ENCODE peak calls at places on chromosomes 16 and 17, in eight cellular contexts. N, J, P, R, E, U, Y and C are unnamed samples.

GRCh38 chr16:78791011-78791410 is 691.6 kb downstream of the WWOX start:
- DNase-seq in Y (no peak), J (no peak), R (no peak), P (no peak), U (no peak), N (no peak), E (no peak), C (no peak)

GRCh38 chr17:48655913-48656312 is 29.8 kb upstream of the HOXB9 start:
- DNase-seq in J (no peak), Y (no peak), N (no peak), E (no peak), R (no peak), P (no peak), U (no peak), C (no peak)

GRCh38 chr17:35799942-35800341 is 4.5 kb upstream of the MMP28 start:
- DNase-seq in P (peak), R (no peak), J (peak), N (no peak), E (no peak), Y (peak), U (no peak), C (no peak)

GRCh38 chr16:86100205-86101134 is 201.5 kb downstream of the IRF8 start:
- DNase-seq in N (no peak), Y (no peak), U (no peak), J (no peak), R (no peak), E (no peak), P (no peak), C (no peak)

GRCh38 chr16:87457051-87457611 is 35.7 kb downstream of the ZCCHC14 start:
- DNase-seq in R (no peak), Y (no peak), J (no peak), N (no peak), E (no peak), P (peak), U (no peak), C (no peak)

GRCh38 chr17:67672592-67672991 is 45.1 kb upstream of the NOL11 start:
- DNase-seq in J (no peak), U (no peak), R (no peak), P (no peak), N (no peak), E (no peak), Y (peak), C (no peak)

GRCh38 chr16:1158456-1159324 is 5.8 kb downstream of the CACNA1H start:
- DNase-seq in E (no peak), U (no peak), P (no peak), Y (no peak), N (no peak), R (no peak), J (no peak), C (no peak)

GRCh38 chr16:51410125-51410524 is 259.1 kb upstream of the SALL1 start:
- DNase-seq in R (no peak), Y (no peak), P (no peak), J (no peak), E (no peak), U (no peak), N (no peak), C (no peak)

GRCh38 chr16:85686912-85687591 is 1.7 kb downstream of the GINS2 start:
- DNase-seq in U (no peak), E (no peak), N (no peak), J (no peak), R (no peak), Y (no peak), P (no peak), C (peak)

GRCh38 chr17:35773674-35774425 is 13.2 kb downstream of the C17orf50 start:
- DNase-seq in P (no peak), N (no peak), E (no peak), Y (no peak), J (no peak), R (no peak), U (no peak), C (no peak)

GRCh38 chr17:28716740-28717577 is 709 bp downstream of the RAB34 start:
- DNase-seq in U (no peak), E (no peak), Y (no peak), J (no peak), N (no peak), P (peak), R (no peak), C (no peak)

GRCh38 chr17:79089720-79090502 is 15.3 kb downstream of the ENGASE start:
- DNase-seq in U (no peak), R (no peak), J (no peak), Y (no peak), N (no peak), P (peak), E (no peak), C (no peak)